ENCODE peak calls at places on chromosomes 3 and 15, in nine cellular contexts. E, K, Z, O, S, H, L, B and P are unnamed samples.

GRCh38 chr15:101723161-101723873 is 956 bp downstream of the TARS3 start:
- DNase-seq in E (peak; percentile 22), K (peak; percentile 43), Z (no peak), O (no peak), S (peak; percentile 26), H (no peak), L (no peak), B (no peak), P (no peak)

GRCh38 chr15:99361541-99362185 is 110.4 kb downstream of the LRRC28 start:
- DNase-seq in E (no peak), K (no peak), Z (no peak), O (no peak), S (peak; percentile 42), H (no peak), L (no peak), B (no peak), P (no peak)

GRCh38 chr3:186815490-186815889 is 9.2 kb upstream of the RFC4 start:
- DNase-seq in E (no peak), K (peak; percentile 83), Z (peak; percentile 24), O (no peak), S (peak; percentile 68), H (no peak), L (no peak), B (no peak), P (no peak)

GRCh38 chr3:182636646-182637045 is 156.7 kb upstream of the ATP11B start:
- DNase-seq in E (no peak), K (peak; percentile 55), Z (no peak), O (no peak), S (no peak), H (no peak), L (no peak), B (no peak), P (no peak)

GRCh38 chr3:138950701-138951100 is 3.7 kb downstream of the FOXL2NB start:
- DNase-seq in E (no peak), K (no peak), Z (no peak), O (no peak), S (no peak), H (no peak), L (no peak), B (no peak), P (no peak)

GRCh38 chr15:72063186-72063585 is 54.8 kb downstream of the MYO9A start:
- DNase-seq in E (no peak), K (no peak), Z (no peak), O (no peak), S (peak; percentile 22), H (no peak), L (no peak), B (no peak), P (no peak)

GRCh38 chr15:101679861-101680260 is 27.7 kb upstream of the TM2D3 start:
- DNase-seq in E (no peak), K (no peak), Z (no peak), O (no peak), S (no peak), H (no peak), L (no peak), B (no peak), P (no peak)

GRCh38 chr3:10376353-10376752 is 55.4 kb upstream of the SEC13 start:
- DNase-seq in E (no peak), K (no peak), Z (no peak), O (no peak), S (no peak), H (no peak), L (no peak), B (no peak), P (no peak)

GRCh38 chr3:139934557-139935070 is 371 bp upstream of the CLSTN2 start:
- DNase-seq in E (peak; percentile 89), K (peak; percentile 81), Z (no peak), O (no peak), S (no peak), H (no peak), L (peak; percentile 64), B (no peak), P (no peak)

GRCh38 chr3:101249512-101249911 is 70.9 kb downstream of the IMPG2 start:
- DNase-seq in E (no peak), K (no peak), Z (no peak), O (no peak), S (no peak), H (no peak), L (no peak), B (no peak), P (no peak)

GRCh38 chr3:126422121-126422520 is 27.4 kb downstream of the CFAP100 start:
- DNase-seq in E (no peak), K (no peak), Z (no peak), O (no peak), S (no peak), H (no peak), L (no peak), B (no peak), P (no peak)

GRCh38 chr15:68315495-68316007 is 38.0 kb downstream of the FEM1B start:
- DNase-seq in E (no peak), K (no peak), Z (no peak), O (no peak), S (peak; percentile 12), H (no peak), L (no peak), B (no peak), P (peak; percentile 16)

GRCh38 chr3:18900994-18901393 is 247.3 kb upstream of the KCNH8 start:
- DNase-seq in E (no peak), K (no peak), Z (no peak), O (no peak), S (no peak), H (no peak), L (no peak), B (no peak), P (no peak)

GRCh38 chr3:196650740-196651311 is 11.3 kb downstream of the NRROS start:
- DNase-seq in E (peak; percentile 87), K (peak; percentile 97), Z (peak; percentile 73), O (peak; percentile 92), S (peak; percentile 98), H (no peak), L (no peak), B (no peak), P (no peak)

GRCh38 chr15:69946870-69947269 is 150.8 kb downstream of the TLE3 start:
- DNase-seq in E (no peak), K (no peak), Z (no peak), O (no peak), S (no peak), H (no peak), L (no peak), B (no peak), P (no peak)

GRCh38 chr3:150251654-150252053 is 156.4 kb upstream of the TSC22D2 start:
- DNase-seq in E (no peak), K (peak; percentile 91), Z (no peak), O (no peak), S (peak; percentile 47), H (no peak), L (no peak), B (no peak), P (no peak)

GRCh38 chr3:95356764-95357501 is 1294.1 kb downstream of the NSUN3 start:
- DNase-seq in E (no peak), K (no peak), Z (no peak), O (no peak), S (no peak), H (no peak), L (no peak), B (no peak), P (no peak)

GRCh38 chr3:60528651-60529050 is 722.6 kb downstream of the FHIT start:
- DNase-seq in E (no peak), K (no peak), Z (no peak), O (no peak), S (no peak), H (no peak), L (no peak), B (no peak), P (no peak)

GRCh38 chr15:53116169-53116568 is 326.0 kb upstream of the ONECUT1 start:
- DNase-seq in E (no peak), K (no peak), Z (no peak), O (no peak), S (no peak), H (no peak), L (no peak), B (no peak), P (no peak)